ENCODE peak calls at places on chromosomes 3 and 15, in four cellular contexts. N, Z, D and Y are unnamed samples.
A peak's percentile ranks its signal among the peaks of the same experiment; 100 is the strongest.

GRCh38 chr3:2261747-2262146 is 163.1 kb downstream of the CNTN4 start:
- DNase-seq in D (no peak), N (no peak), Z (no peak), Y (no peak)

GRCh38 chr15:51672913-51673857 is 8.1 kb upstream of the SCG3 start:
- DNase-seq in D (no peak), N (no peak), Z (peak; percentile 67), Y (no peak)

GRCh38 chr15:53644681-53645080 is 114.8 kb downstream of the WDR72 start:
- DNase-seq in N (no peak), Z (no peak), D (no peak), Y (no peak)

GRCh38 chr3:158573714-158574113 is 2.7 kb downstream of the MLF1 start:
- DNase-seq in N (no peak), Z (peak; percentile 70), D (no peak), Y (no peak)

GRCh38 chr3:38587548-38588131 is 61.8 kb downstream of the SCN5A start:
- DNase-seq in Z (no peak), N (no peak), D (no peak), Y (no peak)

GRCh38 chr3:19749448-19750017 is 184.5 kb downstream of the EFHB start:
- DNase-seq in D (no peak), Z (no peak), N (no peak), Y (no peak)

GRCh38 chr3:13352621-13353131 is 67.4 kb downstream of the NUP210 start:
- DNase-seq in Z (peak; percentile 92), D (no peak), N (peak; percentile 81), Y (no peak)

GRCh38 chr3:195239121-195239520 is 31.8 kb downstream of the XXYLT1 start:
- DNase-seq in N (no peak), D (no peak), Z (no peak), Y (no peak)

GRCh38 chr15:73633991-73634495 is 854 bp upstream of the NPTN start:
- DNase-seq in N (no peak), D (no peak), Z (no peak), Y (no peak)

GRCh38 chr3:137285924-137286323 is 328.1 kb downstream of the IL20RB start:
- DNase-seq in Z (no peak), N (no peak), D (no peak), Y (no peak)

GRCh38 chr3:2929574-2929973 is 180.6 kb downstream of the IL5RA start:
- DNase-seq in N (no peak), Z (no peak), D (no peak), Y (no peak)

GRCh38 chr15:95698971-95699370 is 631.5 kb upstream of the NR2F2 start:
- DNase-seq in D (no peak), Z (no peak), N (no peak), Y (no peak)

GRCh38 chr15:59553879-59554735 is 57.5 kb upstream of the GCNT3 start:
- DNase-seq in Z (peak; percentile 17), D (no peak), N (no peak), Y (no peak)

GRCh38 chr15:37550360-37551024 is 383.9 kb upstream of the TMCO5A start:
- DNase-seq in N (no peak), D (no peak), Z (no peak), Y (no peak)

GRCh38 chr3:4866841-4867240 is 112.4 kb upstream of the BHLHE40 start:
- DNase-seq in N (no peak), Z (no peak), D (no peak), Y (no peak)

GRCh38 chr3:30606301-30607031 is at the start of gene TGFBR2:
- DNase-seq in D (peak; percentile 5), N (peak; percentile 96), Z (peak; percentile 61), Y (peak; percentile 29)

GRCh38 chr3:190497809-190498208 is 16.1 kb upstream of the IL1RAP start:
- DNase-seq in Z (no peak), N (no peak), D (no peak), Y (no peak)

GRCh38 chr3:105827959-105828358 is 40.9 kb downstream of the CBLB start:
- DNase-seq in N (no peak), D (no peak), Z (peak; percentile 40), Y (no peak)

GRCh38 chr3:180802837-180803236 is 109.6 kb upstream of the FXR1 start:
- DNase-seq in N (no peak), Z (peak; percentile 14), D (no peak), Y (no peak)

GRCh38 chr15:49227602-49228001 is 57.6 kb downstream of the GALK2 start:
- DNase-seq in D (no peak), N (no peak), Z (no peak), Y (no peak)

GRCh38 chr15:32682569-32682968 is 35.2 kb upstream of the GREM1 start:
- DNase-seq in D (no peak), N (no peak), Z (no peak), Y (no peak)

GRCh38 chr3:132256984-132257383 is 60.2 kb upstream of the ACP3 start:
- DNase-seq in Z (peak; percentile 15), D (no peak), N (peak; percentile 51), Y (no peak)

GRCh38 chr3:42802876-42803799 is 1.2 kb downstream of the HIGD1A start:
- DNase-seq in Z (peak; percentile 64), N (no peak), D (no peak), Y (no peak)

GRCh38 chr3:58536501-58537411 is at the start of gene ACOX2:
- DNase-seq in D (no peak), Z (no peak), N (no peak), Y (no peak)

GRCh38 chr3:186024210-186024609 is 84.7 kb downstream of the ETV5 start:
- DNase-seq in N (no peak), D (no peak), Z (no peak), Y (no peak)

GRCh38 chr3:53506110-53506762 is 11.8 kb downstream of the CACNA1D start:
- DNase-seq in Z (no peak), D (no peak), N (no peak), Y (no peak)

GRCh38 chr3:12707425-12707824 is 43.5 kb upstream of the RAF1 start:
- DNase-seq in Z (no peak), N (peak; percentile 63), D (no peak), Y (no peak)

GRCh38 chr3:50633233-50633795 is 16.4 kb downstream of the MAPKAPK3 start:
- DNase-seq in Z (no peak), D (no peak), N (peak; percentile 81), Y (no peak)

GRCh38 chr3:156206157-156206556 is 85.8 kb downstream of the KCNAB1 start:
- DNase-seq in N (no peak), D (no peak), Z (no peak), Y (no peak)

GRCh38 chr3:190424478-190425439 is 24.9 kb downstream of the TMEM207 start:
- DNase-seq in Z (peak; percentile 20), D (peak; percentile 20), N (peak; percentile 42), Y (no peak)

DNA sequence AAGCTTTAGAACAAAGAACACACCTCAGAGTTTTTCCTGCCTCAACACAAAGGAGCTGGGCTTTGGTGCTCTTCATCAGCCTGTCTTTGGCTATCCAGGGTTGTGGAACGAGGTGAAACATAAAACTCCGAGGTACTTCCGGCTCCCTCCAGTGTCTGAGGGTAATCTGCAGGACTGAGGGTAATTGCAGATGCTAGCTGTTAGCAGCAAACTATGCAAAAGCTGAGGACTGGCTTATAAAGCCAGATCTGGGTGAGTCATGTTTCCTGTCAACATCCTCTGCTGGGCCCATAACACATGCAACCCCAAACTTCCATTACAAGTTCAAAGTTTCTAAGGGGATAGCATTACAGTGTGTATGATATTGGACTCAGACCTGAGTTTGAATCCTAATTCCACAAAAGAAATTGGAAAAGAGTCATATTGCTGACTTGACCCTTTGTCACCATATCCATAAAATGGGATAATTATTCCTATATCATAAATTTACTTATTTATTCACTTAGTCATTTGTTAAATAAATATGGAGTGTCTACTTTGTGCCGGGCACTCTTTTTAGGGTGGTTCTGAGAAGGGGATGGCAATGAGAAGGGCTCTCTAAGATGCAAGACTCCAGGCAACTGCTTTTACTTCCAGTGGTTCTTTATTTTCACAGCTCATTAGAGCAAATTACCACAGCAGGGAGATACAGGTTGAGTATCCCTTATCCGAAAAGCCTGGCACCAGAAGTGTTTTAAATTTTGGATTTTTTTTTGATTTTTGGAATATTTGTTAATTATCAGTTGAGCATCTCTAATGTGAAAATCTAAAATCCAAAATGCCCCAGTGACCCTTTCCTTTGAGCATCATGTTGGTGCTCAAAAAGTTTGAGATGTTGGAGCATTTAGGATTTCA is 9.5 kb upstream of the TRIM69 start:
- DNase-seq in N (peak; percentile 89), D (peak; percentile 97), Z (peak; percentile 87), Y (no peak)
- TF ChIP-seq SPI1 in N (no peak), D (peak; percentile 2), Z (no peak), Y (no peak)

GRCh38 chr3:129493206-129493605 is 35.2 kb upstream of the RHO start:
- DNase-seq in N (no peak), D (no peak), Z (no peak), Y (no peak)

GRCh38 chr3:129487183-129487867 is 41.1 kb upstream of the RHO start:
- DNase-seq in Z (no peak), N (no peak), D (no peak), Y (no peak)

GRCh38 chr3:129492691-129493090 is 35.7 kb upstream of the RHO start:
- DNase-seq in D (no peak), N (no peak), Z (no peak), Y (no peak)

GRCh38 chr3:129491794-129492193 is 36.6 kb upstream of the RHO start:
- DNase-seq in Z (no peak), N (no peak), D (no peak), Y (no peak)

DNA sequence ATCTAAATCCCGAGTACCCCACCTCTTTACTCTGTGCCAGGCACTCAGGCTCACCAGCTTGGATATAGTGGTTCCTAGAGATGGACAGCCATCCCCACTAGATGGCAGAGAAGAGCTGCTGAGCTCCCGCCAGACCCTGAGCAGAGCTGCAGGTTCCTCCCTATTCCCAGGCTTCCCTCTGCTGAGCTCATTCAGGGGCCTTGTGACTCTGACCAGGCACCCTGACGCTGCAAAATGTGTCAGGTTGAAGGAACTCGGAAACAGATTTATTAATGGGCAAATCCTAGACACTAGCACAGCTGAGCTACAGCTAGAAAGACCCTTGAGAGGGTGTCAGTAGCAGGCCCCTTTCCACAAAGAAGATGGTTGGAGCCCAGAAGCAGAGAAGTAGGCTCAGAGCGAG is 38.2 kb upstream of the RHO start:
- DNase-seq in Z (peak; percentile 84), D (peak; percentile 12), N (peak; percentile 80), Y (peak; percentile 70)
- TF ChIP-seq POLR2AphosphoS5 in Z (no peak), D (no peak), N (no peak), Y (no peak)

DNA sequence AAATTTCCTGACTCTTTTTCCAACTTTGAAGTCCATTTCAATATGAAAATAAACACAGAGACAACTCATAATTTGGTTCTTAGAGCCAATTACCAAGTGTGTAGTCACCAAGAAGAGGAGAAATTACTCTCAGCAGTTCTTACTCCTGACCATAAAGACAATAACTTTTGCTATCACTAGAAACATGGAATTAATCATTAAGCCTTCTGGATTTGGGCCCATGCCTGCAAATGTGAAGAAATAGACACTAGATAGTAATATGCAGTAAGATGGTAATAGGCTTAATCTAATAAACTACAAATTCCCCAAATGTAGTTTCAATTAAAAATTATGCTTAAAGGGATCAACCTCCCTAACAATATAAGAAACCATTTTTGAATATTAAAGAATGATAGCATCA is 185.1 kb upstream of the AGTR1 start:
- DNase-seq in N (no peak), Z (no peak), D (no peak), Y (no peak)
- TF ChIP-seq SPI1 in N (no peak), Z (no peak), D (no peak), Y (no peak)

DNA sequence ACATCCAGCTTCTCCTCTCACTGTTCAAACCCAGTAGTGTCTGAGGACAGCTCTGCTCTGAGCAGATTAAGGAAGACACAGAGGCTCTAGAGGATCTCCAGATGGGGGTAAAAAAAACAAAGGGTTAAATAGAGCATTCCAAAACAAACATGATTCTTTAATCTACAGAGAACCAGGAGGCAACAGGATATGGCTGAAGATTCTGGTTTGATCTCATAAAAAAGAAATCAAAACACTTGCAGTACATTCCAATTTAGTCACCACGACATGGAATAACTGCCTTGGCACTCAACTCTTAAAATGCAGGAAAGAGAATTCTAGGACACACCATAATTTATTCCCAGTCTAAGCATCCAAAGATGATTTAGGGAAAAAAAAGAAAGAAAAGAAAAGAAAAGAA is 32.0 kb downstream of the TM4SF4 start:
- DNase-seq in N (no peak), D (no peak), Z (no peak), Y (no peak)
- TF ChIP-seq POLR2AphosphoS5 in N (no peak), D (no peak), Z (no peak), Y (no peak)

GRCh38 chr3:31790516-31791148 is 190.4 kb downstream of the OSBPL10 start:
- DNase-seq in N (no peak), Z (no peak), D (no peak), Y (no peak)
- TF ChIP-seq SPI1 in N (no peak), Z (no peak), D (no peak), Y (no peak)